ENCODE peak calls at places on chromosome 4, in five cellular contexts. H, R, O, M and Y are unnamed samples.

GRCh38 chr4:7187691-7188090 is 4.6 kb upstream of the SORCS2 start:
- DNase-seq in H (no peak), R (no peak), O (no peak), M (peak), Y (no peak)

GRCh38 chr4:54657556-54658313 is at the start of gene KIT:
- DNase-seq in H (peak), R (no peak), O (peak), M (no peak), Y (peak)

GRCh38 chr4:86972997-86973396 is 38.2 kb downstream of the AFF1 start:
- DNase-seq in H (no peak), R (no peak), O (no peak), M (no peak), Y (no peak)

GRCh38 chr4:71184195-71184781 is 154.5 kb upstream of the SLC4A4 start:
- DNase-seq in H (peak), R (peak), O (peak), M (no peak), Y (peak)

GRCh38 chr4:2837904-2838496 is 5.6 kb upstream of the ADD1 start:
- DNase-seq in H (peak), R (no peak), O (peak), M (peak), Y (no peak)

GRCh38 chr4:4443821-4444220 is 56.9 kb downstream of the NSG1 start:
- DNase-seq in H (no peak), R (no peak), O (peak), M (no peak), Y (no peak)

GRCh38 chr4:169254546-169254983 is 16.2 kb downstream of the SH3RF1 start:
- DNase-seq in H (peak), R (peak), O (peak), M (no peak), Y (no peak)

GRCh38 chr4:25477251-25477650 is 100.2 kb downstream of the ANAPC4 start:
- DNase-seq in H (no peak), R (no peak), O (no peak), M (no peak), Y (no peak)

GRCh38 chr4:1043658-1044468 is 32.4 kb downstream of the FGFRL1 start:
- DNase-seq in H (peak), R (peak), O (peak), M (peak), Y (peak)

GRCh38 chr4:168475745-168476144 is 4.5 kb downstream of the DDX60L start:
- DNase-seq in H (no peak), R (no peak), O (no peak), M (no peak), Y (no peak)

GRCh38 chr4:38759077-38759789 is 23.6 kb downstream of the TLR10 start:
- DNase-seq in H (peak), R (no peak), O (peak), M (no peak), Y (no peak)

GRCh38 chr4:121951570-121952110 is at the start of gene TRPC3:
- DNase-seq in H (no peak), R (no peak), O (peak), M (no peak), Y (no peak)

GRCh38 chr4:121794505-121795192 is 6.5 kb upstream of the EXOSC9 start:
- DNase-seq in H (no peak), R (no peak), O (no peak), M (no peak), Y (no peak)

GRCh38 chr4:152431784-152432183 is 104.1 kb downstream of the FBXW7 start:
- DNase-seq in H (no peak), R (no peak), O (no peak), M (no peak), Y (no peak)

GRCh38 chr4:115723621-115724020 is 610.2 kb upstream of the NDST4 start:
- DNase-seq in H (no peak), R (no peak), O (no peak), M (no peak), Y (no peak)

GRCh38 chr4:156476359-156476758 is 495.2 kb downstream of the PDGFC start:
- DNase-seq in H (no peak), R (peak), O (peak), M (no peak), Y (peak)

GRCh38 chr4:149183638-149184037 is 632.0 kb downstream of the IQCM start:
- DNase-seq in H (no peak), R (no peak), O (no peak), M (no peak), Y (no peak)

GRCh38 chr4:10075158-10075863 is 41.3 kb downstream of the WDR1 start:
- DNase-seq in H (peak), R (no peak), O (no peak), M (no peak), Y (no peak)

GRCh38 chr4:27019766-27020165 is 159.1 kb downstream of the STIM2 start:
- DNase-seq in H (no peak), R (no peak), O (no peak), M (no peak), Y (no peak)

GRCh38 chr4:36208884-36209473 is 35.3 kb downstream of the ARAP2 start:
- DNase-seq in H (no peak), R (no peak), O (no peak), M (no peak), Y (no peak)

GRCh38 chr4:86043755-86044592 is 315.9 kb downstream of the MAPK10 start:
- DNase-seq in H (peak), R (peak), O (peak), M (no peak), Y (no peak)

GRCh38 chr4:81061340-81061730 is 30.8 kb downstream of the BMP3 start:
- DNase-seq in H (no peak), R (no peak), O (no peak), M (no peak), Y (no peak)
- TF ChIP-seq POLR2A in H (no peak), R (no peak), O (no peak), M (no peak), Y (no peak)

DNA sequence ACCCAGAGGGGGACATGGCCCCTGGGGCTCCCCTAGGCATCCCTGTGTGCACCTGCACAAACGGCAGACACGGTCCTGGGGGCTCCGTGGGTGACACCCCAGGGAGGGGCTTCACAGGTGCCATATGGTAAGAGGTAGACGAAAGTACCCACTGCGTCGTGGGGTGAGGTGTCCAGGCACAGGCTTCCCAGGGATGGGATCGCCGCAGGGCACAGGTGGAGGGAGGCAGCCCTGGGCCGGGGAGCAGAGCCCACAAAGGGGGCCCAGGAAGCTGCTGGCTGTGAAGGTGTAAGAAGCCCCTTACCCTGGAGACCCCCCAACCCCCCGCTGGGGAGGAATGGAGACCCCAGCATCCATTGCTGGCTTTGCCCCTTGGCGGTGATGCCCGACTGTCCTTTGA is 10.9 kb downstream of the SH3TC1 start:
- DNase-seq in H (no peak), R (no peak), O (no peak), M (no peak), Y (no peak)
- TF ChIP-seq POLR2A in H (no peak), R (no peak), O (no peak), M (no peak), Y (no peak)

GRCh38 chr4:108758498-108758897 is 4.4 kb downstream of the ETNPPL start:
- DNase-seq in H (no peak), R (no peak), O (no peak), M (no peak), Y (no peak)

GRCh38 chr4:108763981-108764380 is 1.1 kb upstream of the ETNPPL start:
- DNase-seq in H (no peak), R (no peak), O (no peak), M (no peak), Y (no peak)

GRCh38 chr4:108763226-108763593 is 357 bp upstream of the ETNPPL start:
- DNase-seq in H (no peak), R (no peak), O (no peak), M (no peak), Y (no peak)

GRCh38 chr4:108766058-108766457 is 3.2 kb upstream of the ETNPPL start:
- DNase-seq in H (no peak), R (no peak), O (no peak), M (no peak), Y (no peak)

DNA sequence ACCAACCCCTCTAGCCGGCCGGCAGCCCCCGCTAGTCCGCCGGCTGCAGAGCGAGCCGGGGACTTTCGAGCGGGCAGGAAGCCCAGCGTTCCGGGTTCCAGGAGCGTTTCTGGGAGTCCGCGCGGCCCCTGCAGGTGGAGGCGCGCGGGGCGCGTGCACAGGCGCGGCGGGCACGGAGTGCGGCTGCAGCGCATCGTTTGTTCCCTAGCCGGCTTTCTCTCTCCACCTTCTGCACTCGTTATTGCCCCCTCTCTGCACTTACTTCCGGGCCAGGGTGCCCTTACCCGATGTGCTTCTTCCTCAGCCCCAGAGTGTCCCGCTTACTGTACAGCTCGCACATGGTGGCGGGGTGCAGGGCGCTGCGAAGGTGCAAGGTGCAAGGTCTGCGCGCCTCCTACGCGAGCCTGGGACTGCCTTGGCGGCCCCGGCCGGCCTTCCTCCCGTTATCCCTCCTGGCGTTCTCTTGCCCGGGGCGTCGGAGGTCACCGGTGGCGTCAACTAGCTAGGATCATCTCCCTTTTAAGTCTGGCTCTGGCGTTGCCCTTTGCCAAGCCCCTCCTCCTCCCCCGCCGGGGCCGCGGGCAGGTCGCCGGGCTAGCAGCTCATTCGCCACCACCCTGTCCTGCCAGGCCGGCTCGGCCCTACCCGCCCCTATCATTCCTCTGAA is at the start of gene ETNPPL:
- DNase-seq in H (no peak), R (no peak), O (no peak), M (no peak), Y (no peak)
- TF ChIP-seq POLR2A in H (no peak), R (no peak), O (no peak), M (no peak), Y (no peak)

GRCh38 chr4:128811571-128812359 is 2.3 kb downstream of the JADE1 start:
- DNase-seq in H (peak), R (peak), O (peak), M (peak), Y (peak)
- TF ChIP-seq POLR2A in H (peak), R (peak), O (peak), M (peak), Y (peak)

GRCh38 chr4:88697588-88698329 is at the start of gene NAP1L5:
- DNase-seq in H (peak), R (peak), O (peak), M (no peak), Y (no peak)
- TF ChIP-seq POLR2A in H (peak), R (no peak), O (peak), M (peak), Y (peak)

GRCh38 chr4:147620315-147620714 is 3.1 kb downstream of the TMEM184C start:
- DNase-seq in H (no peak), R (no peak), O (no peak), M (no peak), Y (no peak)

GRCh38 chr4:147617841-147618421 is 734 bp downstream of the TMEM184C start:
- DNase-seq in H (no peak), R (no peak), O (no peak), M (no peak), Y (no peak)

GRCh38 chr4:147616849-147617172 is 386 bp upstream of the TMEM184C start:
- DNase-seq in H (no peak), R (no peak), O (no peak), M (no peak), Y (no peak)

GRCh38 chr4:147617173-147617840 is at the start of gene TMEM184C:
- DNase-seq in H (peak), R (peak), O (peak), M (peak), Y (peak)
- TF ChIP-seq POLR2A in H (peak), R (peak), O (peak), M (peak), Y (peak)

GRCh38 chr4:163610642-163611041 is 116.2 kb downstream of the TMA16 start:
- DNase-seq in H (no peak), R (no peak), O (no peak), M (no peak), Y (no peak)

GRCh38 chr4:163611784-163612445 is 117.4 kb downstream of the TMA16 start:
- DNase-seq in H (no peak), R (no peak), O (no peak), M (no peak), Y (no peak)

GRCh38 chr4:163612762-163613161 is 118.3 kb downstream of the TMA16 start:
- DNase-seq in H (no peak), R (no peak), O (no peak), M (no peak), Y (no peak)

GRCh38 chr4:163609046-163609445 is 114.6 kb downstream of the TMA16 start:
- DNase-seq in H (no peak), R (no peak), O (no peak), M (no peak), Y (no peak)

GRCh38 chr4:163611172-163611571 is 116.7 kb downstream of the TMA16 start:
- DNase-seq in H (no peak), R (no peak), O (no peak), M (no peak), Y (no peak)
- TF ChIP-seq POLR2A in H (no peak), R (no peak), O (no peak), M (no peak), Y (no peak)